ENCODE peak calls at places on chromosomes 11 and 22, in ten cellular contexts. T, Z, U, K, C, L, E, X, D and H are unnamed samples.

GRCh38 chr11:90222152-90222458 is 744 bp downstream of the CHORDC1 start:
- DNase-seq in T (no peak), Z (no peak), U (no peak), K (peak), C (no peak), L (no peak), E (no peak), X (no peak), D (no peak), H (no peak)

GRCh38 chr22:49240472-49240871 is 587.2 kb downstream of the BRD1 start:
- DNase-seq in T (no peak), Z (no peak), U (no peak), K (no peak), C (no peak), L (no peak), E (no peak), X (no peak), D (no peak), H (no peak)

GRCh38 chr11:62435741-62436485 is 17.1 kb downstream of the SCGB1A1 start:
- DNase-seq in T (no peak), Z (no peak), U (no peak), K (no peak), C (no peak), L (no peak), E (no peak), X (no peak), D (no peak), H (peak)

GRCh38 chr22:19730662-19731360 is 7.5 kb downstream of the GP1BB start:
- DNase-seq in T (peak), Z (peak), U (peak), K (peak), C (peak), L (peak), E (peak), X (peak), D (peak), H (peak)

GRCh38 chr22:27416553-27417427 is 384.8 kb downstream of the MN1 start:
- DNase-seq in T (no peak), Z (no peak), U (peak), K (no peak), C (no peak), L (no peak), E (no peak), X (peak), D (no peak), H (no peak)

GRCh38 chr11:86627776-86628455 is 44.5 kb downstream of the ME3 start:
- DNase-seq in T (no peak), Z (no peak), U (peak), K (no peak), C (no peak), L (peak), E (no peak), X (no peak), D (peak), H (no peak)

GRCh38 chr22:50718352-50718709 is 19.7 kb upstream of the ACR start:
- DNase-seq in T (no peak), Z (no peak), U (no peak), K (no peak), C (no peak), L (no peak), E (no peak), X (no peak), D (no peak), H (no peak)

GRCh38 chr22:44531487-44531886 is 33.5 kb upstream of the RTL6 start:
- DNase-seq in T (no peak), Z (no peak), U (peak), K (no peak), C (no peak), L (peak), E (no peak), X (no peak), D (no peak), H (no peak)

GRCh38 chr22:21741790-21742189 is 6.2 kb upstream of the YPEL1 start:
- DNase-seq in T (no peak), Z (no peak), U (no peak), K (no peak), C (no peak), L (no peak), E (no peak), X (no peak), D (no peak), H (no peak)

GRCh38 chr11:62553839-62554361 is 7.3 kb upstream of the AHNAK start:
- DNase-seq in T (peak), Z (peak), U (peak), K (no peak), C (no peak), L (no peak), E (no peak), X (no peak), D (no peak), H (no peak)